ENCODE peak calls at places on chromosomes 11 and 22, in eight cellular contexts. One of them, this sample, is unnamed.

GRCh38 chr11:91966368-91966767 is 258.2 kb upstream of the FAT3 start:
- DNase-seq in CD4-positive, CD25-positive, alpha-beta regulatory T cell: no peak
- DNase-seq in SJSA1: no peak
- DNase-seq in left lung: no peak
- DNase-seq in upper lobe of right lung: no peak
- DNase-seq in PC-9: no peak
- DNase-seq in heart right ventricle: no peak
- DNase-seq in A673: no peak
- DNase-seq in this sample: no peak

GRCh38 chr11:953513-953912 is 27.8 kb downstream of the AP2A2 start:
- DNase-seq in CD4-positive, CD25-positive, alpha-beta regulatory T cell: no peak
- DNase-seq in SJSA1: no peak
- DNase-seq in left lung: peak; percentile 43
- DNase-seq in upper lobe of right lung: no peak
- DNase-seq in PC-9: no peak
- DNase-seq in heart right ventricle: no peak
- DNase-seq in A673: no peak
- DNase-seq in this sample: no peak

GRCh38 chr11:122815900-122816299 is 22.4 kb upstream of the CRTAM start:
- DNase-seq in CD4-positive, CD25-positive, alpha-beta regulatory T cell: no peak
- DNase-seq in SJSA1: no peak
- DNase-seq in left lung: no peak
- DNase-seq in upper lobe of right lung: no peak
- DNase-seq in PC-9: no peak
- DNase-seq in heart right ventricle: no peak
- DNase-seq in A673: no peak
- DNase-seq in this sample: no peak

GRCh38 chr11:48170840-48171233 is 45.8 kb upstream of the OR4B1 start:
- DNase-seq in CD4-positive, CD25-positive, alpha-beta regulatory T cell: no peak
- DNase-seq in SJSA1: no peak
- DNase-seq in left lung: no peak
- DNase-seq in upper lobe of right lung: no peak
- DNase-seq in PC-9: no peak
- DNase-seq in heart right ventricle: no peak
- DNase-seq in A673: peak; percentile 49
- DNase-seq in this sample: no peak

GRCh38 chr11:110317516-110317932 is 21.1 kb upstream of the RDX start:
- DNase-seq in CD4-positive, CD25-positive, alpha-beta regulatory T cell: no peak
- DNase-seq in SJSA1: no peak
- DNase-seq in left lung: no peak
- DNase-seq in upper lobe of right lung: no peak
- DNase-seq in PC-9: no peak
- DNase-seq in heart right ventricle: peak; percentile 60
- DNase-seq in A673: peak; percentile 87
- DNase-seq in this sample: no peak

GRCh38 chr11:125412177-125412496 is 83.9 kb downstream of the FEZ1 start:
- DNase-seq in CD4-positive, CD25-positive, alpha-beta regulatory T cell: no peak
- DNase-seq in SJSA1: no peak
- DNase-seq in left lung: no peak
- DNase-seq in upper lobe of right lung: no peak
- DNase-seq in PC-9: no peak
- DNase-seq in heart right ventricle: no peak
- DNase-seq in A673: no peak
- DNase-seq in this sample: no peak

GRCh38 chr11:113131036-113131775 is 170.0 kb downstream of the NCAM1 start:
- DNase-seq in CD4-positive, CD25-positive, alpha-beta regulatory T cell: no peak
- DNase-seq in SJSA1: no peak
- DNase-seq in left lung: no peak
- DNase-seq in upper lobe of right lung: no peak
- DNase-seq in PC-9: no peak
- DNase-seq in heart right ventricle: no peak
- DNase-seq in A673: no peak
- DNase-seq in this sample: no peak

GRCh38 chr11:13316528-13316961 is 39.0 kb downstream of the BMAL1 start:
- DNase-seq in CD4-positive, CD25-positive, alpha-beta regulatory T cell: no peak
- DNase-seq in SJSA1: no peak
- DNase-seq in left lung: no peak
- DNase-seq in upper lobe of right lung: peak; percentile 77
- DNase-seq in PC-9: no peak
- DNase-seq in heart right ventricle: no peak
- DNase-seq in A673: no peak
- DNase-seq in this sample: peak; percentile 87

GRCh38 chr11:64016512-64016911 is 19.2 kb upstream of the FLRT1 start:
- DNase-seq in CD4-positive, CD25-positive, alpha-beta regulatory T cell: no peak
- DNase-seq in SJSA1: no peak
- DNase-seq in left lung: no peak
- DNase-seq in upper lobe of right lung: no peak
- DNase-seq in PC-9: no peak
- DNase-seq in heart right ventricle: no peak
- DNase-seq in A673: no peak
- DNase-seq in this sample: no peak

GRCh38 chr11:118224512-118225180 is at the start of gene JAML:
- DNase-seq in CD4-positive, CD25-positive, alpha-beta regulatory T cell: peak; percentile 54
- DNase-seq in SJSA1: no peak
- DNase-seq in left lung: no peak
- DNase-seq in upper lobe of right lung: no peak
- DNase-seq in PC-9: no peak
- DNase-seq in heart right ventricle: no peak
- DNase-seq in A673: no peak
- DNase-seq in this sample: no peak

GRCh38 chr11:93984205-93984586 is 37.0 kb upstream of the HEPHL1 start:
- DNase-seq in CD4-positive, CD25-positive, alpha-beta regulatory T cell: no peak
- DNase-seq in SJSA1: no peak
- DNase-seq in left lung: no peak
- DNase-seq in upper lobe of right lung: no peak
- DNase-seq in PC-9: no peak
- DNase-seq in heart right ventricle: no peak
- DNase-seq in A673: no peak
- DNase-seq in this sample: no peak

GRCh38 chr22:17569971-17570511 is 6.7 kb downstream of the SLC25A18 start:
- DNase-seq in CD4-positive, CD25-positive, alpha-beta regulatory T cell: no peak
- DNase-seq in SJSA1: no peak
- DNase-seq in left lung: no peak
- DNase-seq in upper lobe of right lung: no peak
- DNase-seq in PC-9: no peak
- DNase-seq in heart right ventricle: no peak
- DNase-seq in A673: peak; percentile 15
- DNase-seq in this sample: no peak

GRCh38 chr11:9506489-9507343 is 45.9 kb downstream of the ZNF143 start:
- DNase-seq in CD4-positive, CD25-positive, alpha-beta regulatory T cell: peak; percentile 52
- DNase-seq in SJSA1: peak; percentile 57
- DNase-seq in left lung: no peak
- DNase-seq in upper lobe of right lung: no peak
- DNase-seq in PC-9: peak; percentile 62
- DNase-seq in heart right ventricle: peak; percentile 60
- DNase-seq in A673: peak; percentile 79
- DNase-seq in this sample: peak; percentile 85

GRCh38 chr11:118632577-118633318 is 25.3 kb downstream of the PHLDB1 start:
- DNase-seq in CD4-positive, CD25-positive, alpha-beta regulatory T cell: no peak
- DNase-seq in SJSA1: no peak
- DNase-seq in left lung: peak; percentile 24
- DNase-seq in upper lobe of right lung: no peak
- DNase-seq in PC-9: no peak
- DNase-seq in heart right ventricle: no peak
- DNase-seq in A673: no peak
- DNase-seq in this sample: no peak

GRCh38 chr11:48083427-48083826 is 103.1 kb downstream of the PTPRJ start:
- DNase-seq in CD4-positive, CD25-positive, alpha-beta regulatory T cell: no peak
- DNase-seq in SJSA1: no peak
- DNase-seq in left lung: no peak
- DNase-seq in upper lobe of right lung: no peak
- DNase-seq in PC-9: no peak
- DNase-seq in heart right ventricle: no peak
- DNase-seq in A673: no peak
- DNase-seq in this sample: no peak

GRCh38 chr22:30423296-30423958 is 2.1 kb upstream of the MTFP1 start:
- DNase-seq in CD4-positive, CD25-positive, alpha-beta regulatory T cell: no peak
- DNase-seq in SJSA1: peak; percentile 82
- DNase-seq in left lung: peak; percentile 91
- DNase-seq in upper lobe of right lung: peak; percentile 88
- DNase-seq in PC-9: no peak
- DNase-seq in heart right ventricle: no peak
- DNase-seq in A673: no peak
- DNase-seq in this sample: peak; percentile 74

GRCh38 chr11:126927628-126928027 is 72.9 kb downstream of the KIRREL3 start:
- DNase-seq in CD4-positive, CD25-positive, alpha-beta regulatory T cell: no peak
- DNase-seq in SJSA1: no peak
- DNase-seq in left lung: no peak
- DNase-seq in upper lobe of right lung: no peak
- DNase-seq in PC-9: peak; percentile 47
- DNase-seq in heart right ventricle: no peak
- DNase-seq in A673: no peak
- DNase-seq in this sample: no peak

GRCh38 chr11:58625826-58626460 is 3.5 kb downstream of the CNTF start:
- DNase-seq in CD4-positive, CD25-positive, alpha-beta regulatory T cell: no peak
- DNase-seq in SJSA1: no peak
- DNase-seq in left lung: no peak
- DNase-seq in upper lobe of right lung: no peak
- DNase-seq in PC-9: no peak
- DNase-seq in heart right ventricle: no peak
- DNase-seq in A673: no peak
- DNase-seq in this sample: no peak

GRCh38 chr11:66564984-66565383 is 3.4 kb downstream of the CTSF start:
- DNase-seq in CD4-positive, CD25-positive, alpha-beta regulatory T cell: no peak
- DNase-seq in SJSA1: no peak
- DNase-seq in left lung: no peak
- DNase-seq in upper lobe of right lung: no peak
- DNase-seq in PC-9: no peak
- DNase-seq in heart right ventricle: no peak
- DNase-seq in A673: no peak
- DNase-seq in this sample: no peak

GRCh38 chr11:88827018-88827676 is 238.6 kb downstream of the GRM5 start:
- DNase-seq in CD4-positive, CD25-positive, alpha-beta regulatory T cell: no peak
- DNase-seq in SJSA1: no peak
- DNase-seq in left lung: no peak
- DNase-seq in upper lobe of right lung: no peak
- DNase-seq in PC-9: no peak
- DNase-seq in heart right ventricle: no peak
- DNase-seq in A673: no peak
- DNase-seq in this sample: no peak

GRCh38 chr22:37887610-37888378 is 18.3 kb upstream of the MICALL1 start:
- DNase-seq in CD4-positive, CD25-positive, alpha-beta regulatory T cell: no peak
- DNase-seq in SJSA1: peak; percentile 95
- DNase-seq in left lung: no peak
- DNase-seq in upper lobe of right lung: no peak
- DNase-seq in PC-9: peak; percentile 93
- DNase-seq in heart right ventricle: no peak
- DNase-seq in A673: peak; percentile 64
- DNase-seq in this sample: no peak

GRCh38 chr11:34049058-34049457 is 2.5 kb upstream of the CAPRIN1 start:
- DNase-seq in CD4-positive, CD25-positive, alpha-beta regulatory T cell: no peak
- DNase-seq in SJSA1: no peak
- DNase-seq in left lung: no peak
- DNase-seq in upper lobe of right lung: no peak
- DNase-seq in PC-9: no peak
- DNase-seq in heart right ventricle: no peak
- DNase-seq in A673: peak; percentile 98
- DNase-seq in this sample: no peak
- H3K4me3 ChIP-seq in CD4-positive, CD25-positive, alpha-beta regulatory T cell: no peak overlapping the region
- H3K4me3 ChIP-seq in SJSA1: no peak overlapping the region
- H3K4me3 ChIP-seq in left lung: no peak overlapping the region
- H3K4me3 ChIP-seq in upper lobe of right lung: no peak overlapping the region
- H3K4me3 ChIP-seq in PC-9: no peak overlapping the region
- H3K4me3 ChIP-seq in heart right ventricle: no peak overlapping the region
- H3K4me3 ChIP-seq in A673: no peak overlapping the region
- H3K4me3 ChIP-seq in this sample: no peak overlapping the region

GRCh38 chr22:46106279-46107022 is 43.9 kb upstream of the PPARA start:
- DNase-seq in CD4-positive, CD25-positive, alpha-beta regulatory T cell: no peak
- DNase-seq in SJSA1: no peak
- DNase-seq in left lung: no peak
- DNase-seq in upper lobe of right lung: no peak
- DNase-seq in PC-9: no peak
- DNase-seq in heart right ventricle: no peak
- DNase-seq in A673: no peak
- DNase-seq in this sample: no peak

GRCh38 chr22:46105494-46106278 is 44.6 kb upstream of the PPARA start:
- DNase-seq in CD4-positive, CD25-positive, alpha-beta regulatory T cell: no peak
- DNase-seq in SJSA1: no peak
- DNase-seq in left lung: no peak
- DNase-seq in upper lobe of right lung: no peak
- DNase-seq in PC-9: peak; percentile 86
- DNase-seq in heart right ventricle: no peak
- DNase-seq in A673: no peak
- DNase-seq in this sample: no peak

GRCh38 chr22:46104170-46104880 is 46.0 kb upstream of the PPARA start:
- DNase-seq in CD4-positive, CD25-positive, alpha-beta regulatory T cell: no peak
- DNase-seq in SJSA1: no peak
- DNase-seq in left lung: no peak
- DNase-seq in upper lobe of right lung: no peak
- DNase-seq in PC-9: no peak
- DNase-seq in heart right ventricle: peak; percentile 51
- DNase-seq in A673: no peak
- DNase-seq in this sample: peak; percentile 76

GRCh38 chr22:46103664-46104063 is 46.7 kb upstream of the PPARA start:
- DNase-seq in CD4-positive, CD25-positive, alpha-beta regulatory T cell: no peak
- DNase-seq in SJSA1: no peak
- DNase-seq in left lung: no peak
- DNase-seq in upper lobe of right lung: no peak
- DNase-seq in PC-9: no peak
- DNase-seq in heart right ventricle: no peak
- DNase-seq in A673: no peak
- DNase-seq in this sample: no peak

GRCh38 chr22:46104881-46105493 is 45.3 kb upstream of the PPARA start:
- DNase-seq in CD4-positive, CD25-positive, alpha-beta regulatory T cell: no peak
- DNase-seq in SJSA1: no peak
- DNase-seq in left lung: no peak
- DNase-seq in upper lobe of right lung: no peak
- DNase-seq in PC-9: peak; percentile 37
- DNase-seq in heart right ventricle: no peak
- DNase-seq in A673: no peak
- DNase-seq in this sample: no peak
- H3K4me1 ChIP-seq in CD4-positive, CD25-positive, alpha-beta regulatory T cell: no peaks in the 10 kb centered on the region
- H3K4me1 ChIP-seq in SJSA1: peaks cover 9% of the 10 kb centered on the region
- H3K4me1 ChIP-seq in left lung: peaks cover 49% of the 10 kb centered on the region
- H3K4me1 ChIP-seq in upper lobe of right lung: peaks cover 78% of the 10 kb centered on the region
- H3K4me1 ChIP-seq in PC-9: peaks cover 5% of the 10 kb centered on the region
- H3K4me1 ChIP-seq in heart right ventricle: peaks cover 79% of the 10 kb centered on the region
- H3K4me1 ChIP-seq in A673: peaks cover 8% of the 10 kb centered on the region
- H3K4me1 ChIP-seq in this sample: no peaks in the 10 kb centered on the region

GRCh38 chr11:3169235-3169951 is 4.3 kb upstream of the OSBPL5 start:
- DNase-seq in CD4-positive, CD25-positive, alpha-beta regulatory T cell: no peak
- DNase-seq in SJSA1: peak; percentile 82
- DNase-seq in left lung: peak; percentile 80
- DNase-seq in upper lobe of right lung: peak; percentile 73
- DNase-seq in PC-9: peak; percentile 31
- DNase-seq in heart right ventricle: peak; percentile 62
- DNase-seq in A673: peak; percentile 50
- DNase-seq in this sample: peak; percentile 88
- H3K4me3 ChIP-seq in CD4-positive, CD25-positive, alpha-beta regulatory T cell: no peak overlapping the region
- H3K4me3 ChIP-seq in SJSA1: peak overlapping the region; percentile 30
- H3K4me3 ChIP-seq in left lung: no peak overlapping the region
- H3K4me3 ChIP-seq in upper lobe of right lung: peak overlapping the region; percentile 45
- H3K4me3 ChIP-seq in PC-9: no peak overlapping the region
- H3K4me3 ChIP-seq in heart right ventricle: peak overlapping the region; percentile 51
- H3K4me3 ChIP-seq in A673: peak overlapping the region; percentile 34
- H3K4me3 ChIP-seq in this sample: no peak overlapping the region

DNA sequence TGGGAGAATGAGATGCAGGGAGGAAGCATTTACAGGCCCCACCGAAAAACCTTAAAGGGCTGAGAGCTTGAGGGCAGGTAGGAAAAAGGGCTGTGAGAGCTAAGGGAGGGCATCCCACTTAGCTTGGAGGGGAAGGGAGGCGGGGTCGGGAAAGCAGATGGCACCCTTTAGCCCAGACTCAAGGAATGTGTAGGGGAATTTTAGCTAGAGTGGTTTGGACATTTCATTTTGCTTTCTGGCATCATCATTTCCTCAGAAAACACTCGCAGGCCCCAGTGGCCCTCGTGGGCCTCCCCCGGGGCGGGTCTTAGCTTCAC is 846 bp upstream of the STIM1 start:
- DNase-seq in CD4-positive, CD25-positive, alpha-beta regulatory T cell: no peak
- DNase-seq in SJSA1: no peak
- DNase-seq in left lung: no peak
- DNase-seq in upper lobe of right lung: no peak
- DNase-seq in PC-9: no peak
- DNase-seq in heart right ventricle: no peak
- DNase-seq in A673: no peak
- DNase-seq in this sample: no peak
- H3K4me1 ChIP-seq in CD4-positive, CD25-positive, alpha-beta regulatory T cell: peaks cover 60% of the 10 kb centered on the region
- H3K4me1 ChIP-seq in SJSA1: peaks cover 41% of the 10 kb centered on the region
- H3K4me1 ChIP-seq in left lung: peaks cover 33% of the 10 kb centered on the region
- H3K4me1 ChIP-seq in upper lobe of right lung: peaks cover 44% of the 10 kb centered on the region
- H3K4me1 ChIP-seq in PC-9: peaks cover 35% of the 10 kb centered on the region
- H3K4me1 ChIP-seq in heart right ventricle: peaks cover 39% of the 10 kb centered on the region
- H3K4me1 ChIP-seq in A673: peaks cover 18% of the 10 kb centered on the region
- H3K4me1 ChIP-seq in this sample: peaks cover 9% of the 10 kb centered on the region